ENCODE peak calls at places on chromosomes 7 and 10, in four cellular contexts. One of them, this sample, is unnamed.

GRCh38 chr7:94060772-94061171 is 56.6 kb upstream of the BET1 start:
- DNase-seq in brain microvascular endothelial cell: peak; percentile 20
- DNase-seq in breast epithelium: no peak
- DNase-seq in GM20000: peak; percentile 4
- DNase-seq in this sample: no peak

GRCh38 chr7:34875481-34875880 is 161.8 kb downstream of the DPY19L1 start:
- DNase-seq in brain microvascular endothelial cell: no peak
- DNase-seq in breast epithelium: no peak
- DNase-seq in GM20000: no peak
- DNase-seq in this sample: no peak

GRCh38 chr7:50653116-50653854 is 88.1 kb upstream of the DDC start:
- DNase-seq in brain microvascular endothelial cell: peak; percentile 65
- DNase-seq in breast epithelium: no peak
- DNase-seq in GM20000: no peak
- DNase-seq in this sample: no peak

GRCh38 chr7:7662527-7662926 is 22.0 kb downstream of the UMAD1 start:
- DNase-seq in GM20000: no peak
- DNase-seq in brain microvascular endothelial cell: peak; percentile 27
- DNase-seq in breast epithelium: no peak
- DNase-seq in this sample: no peak

GRCh38 chr10:30284860-30285594 is 64.1 kb downstream of the MTPAP start:
- DNase-seq in breast epithelium: no peak
- DNase-seq in brain microvascular endothelial cell: peak; percentile 7
- DNase-seq in GM20000: peak; percentile 62
- DNase-seq in this sample: no peak

GRCh38 chr10:3747984-3748383 is 37.0 kb downstream of the KLF6 start:
- DNase-seq in brain microvascular endothelial cell: no peak
- DNase-seq in breast epithelium: no peak
- DNase-seq in GM20000: no peak
- DNase-seq in this sample: no peak

GRCh38 chr7:21624320-21624719 is 81.5 kb downstream of the DNAH11 start:
- DNase-seq in GM20000: no peak
- DNase-seq in breast epithelium: no peak
- DNase-seq in brain microvascular endothelial cell: no peak
- DNase-seq in this sample: no peak

GRCh38 chr7:23679898-23680416 is at the start of gene FAM221A:
- DNase-seq in breast epithelium: peak; percentile 70
- DNase-seq in brain microvascular endothelial cell: peak; percentile 60
- DNase-seq in GM20000: peak; percentile 88
- DNase-seq in this sample: peak; percentile 93

GRCh38 chr7:95342029-95342428 is 17.7 kb upstream of the PON1 start:
- DNase-seq in breast epithelium: no peak
- DNase-seq in GM20000: no peak
- DNase-seq in brain microvascular endothelial cell: no peak
- DNase-seq in this sample: no peak

GRCh38 chr10:89100680-89101079 is 106.4 kb downstream of the CH25H start:
- DNase-seq in brain microvascular endothelial cell: peak; percentile 60
- DNase-seq in GM20000: no peak
- DNase-seq in breast epithelium: no peak
- DNase-seq in this sample: no peak

GRCh38 chr10:61066661-61067353 is 122.8 kb upstream of the RHOBTB1 start:
- DNase-seq in brain microvascular endothelial cell: no peak
- DNase-seq in breast epithelium: no peak
- DNase-seq in GM20000: no peak
- DNase-seq in this sample: no peak

GRCh38 chr10:58662314-58662713 is 149.6 kb downstream of the BICC1 start:
- DNase-seq in breast epithelium: no peak
- DNase-seq in GM20000: no peak
- DNase-seq in brain microvascular endothelial cell: peak; percentile 91
- DNase-seq in this sample: no peak

GRCh38 chr7:41984888-41985287 is 252.1 kb downstream of the GLI3 start:
- DNase-seq in breast epithelium: no peak
- DNase-seq in GM20000: no peak
- DNase-seq in brain microvascular endothelial cell: peak; percentile 45
- DNase-seq in this sample: no peak

GRCh38 chr7:38574121-38574520 is 57.1 kb downstream of the AMPH start:
- DNase-seq in brain microvascular endothelial cell: peak; percentile 24
- DNase-seq in breast epithelium: no peak
- DNase-seq in GM20000: no peak
- DNase-seq in this sample: no peak

GRCh38 chr10:89217057-89217990 is 10.2 kb upstream of the CH25H start:
- DNase-seq in brain microvascular endothelial cell: peak; percentile 68
- DNase-seq in GM20000: peak; percentile 32
- DNase-seq in breast epithelium: no peak
- DNase-seq in this sample: peak; percentile 76

GRCh38 chr7:88395720-88396119 is 89.0 kb upstream of the STEAP4 start:
- DNase-seq in brain microvascular endothelial cell: no peak
- DNase-seq in breast epithelium: no peak
- DNase-seq in GM20000: no peak
- DNase-seq in this sample: no peak

GRCh38 chr10:125041856-125042506 is 100.1 kb downstream of the ZRANB1 start:
- DNase-seq in GM20000: no peak
- DNase-seq in breast epithelium: no peak
- DNase-seq in brain microvascular endothelial cell: no peak
- DNase-seq in this sample: no peak

GRCh38 chr7:72785166-72785955 is 42.6 kb downstream of the TYW1B start:
- DNase-seq in brain microvascular endothelial cell: peak; percentile 45
- DNase-seq in breast epithelium: no peak
- DNase-seq in GM20000: no peak
- DNase-seq in this sample: no peak

GRCh38 chr10:123139521-123140163 is 3.9 kb downstream of the HMX3 start:
- DNase-seq in brain microvascular endothelial cell: no peak
- DNase-seq in breast epithelium: no peak
- DNase-seq in GM20000: peak; percentile 39
- DNase-seq in this sample: no peak

GRCh38 chr7:91140286-91140685 is 123.9 kb upstream of the FZD1 start:
- DNase-seq in breast epithelium: no peak
- DNase-seq in GM20000: no peak
- DNase-seq in brain microvascular endothelial cell: no peak
- DNase-seq in this sample: no peak

GRCh38 chr10:96512997-96513685 is 585 bp downstream of the TLL2 start:
- DNase-seq in breast epithelium: no peak
- DNase-seq in GM20000: peak; percentile 66
- DNase-seq in brain microvascular endothelial cell: no peak
- DNase-seq in this sample: no peak

GRCh38 chr7:70634071-70634470 is 497.9 kb upstream of the GALNT17 start:
- DNase-seq in breast epithelium: no peak
- DNase-seq in brain microvascular endothelial cell: no peak
- DNase-seq in GM20000: no peak
- DNase-seq in this sample: no peak

GRCh38 chr10:125151824-125152634 is 8.3 kb downstream of the CTBP2 start:
- DNase-seq in breast epithelium: no peak
- DNase-seq in brain microvascular endothelial cell: no peak
- DNase-seq in GM20000: no peak
- DNase-seq in this sample: no peak

GRCh38 chr10:61272781-61273180 is 180.4 kb downstream of the TMEM26 start:
- DNase-seq in brain microvascular endothelial cell: no peak
- DNase-seq in GM20000: no peak
- DNase-seq in breast epithelium: no peak
- DNase-seq in this sample: no peak

GRCh38 chr7:157523766-157524421 is 187.1 kb downstream of the DNAJB6 start:
- DNase-seq in breast epithelium: peak; percentile 9
- DNase-seq in GM20000: no peak
- DNase-seq in brain microvascular endothelial cell: no peak
- DNase-seq in this sample: peak; percentile 49

GRCh38 chr7:122887198-122887597 is 938 bp upstream of the CADPS2 start:
- DNase-seq in GM20000: peak; percentile 29
- DNase-seq in breast epithelium: peak; percentile 45
- DNase-seq in brain microvascular endothelial cell: peak; percentile 82
- DNase-seq in this sample: peak; percentile 79

GRCh38 chr7:12765431-12766100 is 78.1 kb downstream of the ARL4A start:
- DNase-seq in GM20000: no peak
- DNase-seq in brain microvascular endothelial cell: no peak
- DNase-seq in breast epithelium: no peak
- DNase-seq in this sample: no peak

GRCh38 chr10:111511751-111512150 is 434.9 kb downstream of the ADRA2A start:
- DNase-seq in brain microvascular endothelial cell: no peak
- DNase-seq in GM20000: no peak
- DNase-seq in breast epithelium: no peak
- DNase-seq in this sample: no peak
- TF ChIP-seq CTCF in brain microvascular endothelial cell: no peak
- TF ChIP-seq CTCF in GM20000: no peak
- TF ChIP-seq CTCF in breast epithelium: no peak
- TF ChIP-seq CTCF in this sample: no peak

DNA sequence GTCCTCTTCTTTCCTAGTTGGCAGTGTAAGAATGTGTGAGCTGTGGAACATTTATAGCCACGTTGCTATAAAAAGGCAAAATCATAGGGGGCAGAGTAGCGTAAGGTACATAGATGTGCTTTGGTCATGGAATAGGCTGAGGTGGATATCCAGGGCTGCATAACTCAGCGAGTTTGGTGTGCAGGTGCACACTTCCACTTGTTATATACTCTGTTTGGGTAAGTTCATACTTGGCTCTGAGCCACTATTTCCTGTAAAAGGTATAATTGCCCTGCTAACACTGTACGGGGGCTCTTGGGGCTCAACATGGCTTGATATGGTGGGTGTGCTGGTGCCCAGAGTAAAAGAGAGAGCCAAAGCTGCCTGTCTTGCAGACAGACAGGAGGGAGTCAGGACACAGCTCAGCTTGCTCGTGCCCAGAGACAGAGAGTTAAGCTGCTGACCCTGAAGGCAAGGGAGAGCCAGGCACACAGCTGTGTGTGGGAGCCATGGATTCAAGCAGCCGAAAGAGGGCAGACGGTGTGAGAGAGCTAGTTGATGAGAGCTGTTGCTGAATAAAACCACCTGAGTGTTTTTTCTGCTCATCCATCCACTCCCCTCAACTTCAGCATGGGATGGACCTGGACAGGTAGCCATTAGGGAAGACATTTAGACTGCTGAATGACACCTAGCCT is 126.7 kb downstream of the DKK1 start:
- DNase-seq in breast epithelium: no peak
- DNase-seq in GM20000: no peak
- DNase-seq in brain microvascular endothelial cell: no peak
- DNase-seq in this sample: no peak
- TF ChIP-seq CTCF in breast epithelium: no peak
- TF ChIP-seq CTCF in GM20000: no peak
- TF ChIP-seq CTCF in brain microvascular endothelial cell: peak; percentile 27
- TF ChIP-seq CTCF in this sample: no peak

GRCh38 chr10:92822964-92823363 is 25.4 kb upstream of the EXOC6 start:
- DNase-seq in brain microvascular endothelial cell: no peak
- DNase-seq in GM20000: no peak
- DNase-seq in breast epithelium: no peak
- DNase-seq in this sample: no peak
- TF ChIP-seq CTCF in brain microvascular endothelial cell: no peak
- TF ChIP-seq CTCF in GM20000: no peak
- TF ChIP-seq CTCF in breast epithelium: no peak
- TF ChIP-seq CTCF in this sample: no peak

GRCh38 chr10:19815478-19816419 is 483 bp upstream of the PLXDC2 start:
- DNase-seq in breast epithelium: peak; percentile 77
- DNase-seq in brain microvascular endothelial cell: peak; percentile 48
- DNase-seq in GM20000: peak; percentile 18
- DNase-seq in this sample: peak; percentile 90
- TF ChIP-seq CTCF in breast epithelium: no peak
- TF ChIP-seq CTCF in brain microvascular endothelial cell: no peak
- TF ChIP-seq CTCF in GM20000: no peak
- TF ChIP-seq CTCF in this sample: no peak

DNA sequence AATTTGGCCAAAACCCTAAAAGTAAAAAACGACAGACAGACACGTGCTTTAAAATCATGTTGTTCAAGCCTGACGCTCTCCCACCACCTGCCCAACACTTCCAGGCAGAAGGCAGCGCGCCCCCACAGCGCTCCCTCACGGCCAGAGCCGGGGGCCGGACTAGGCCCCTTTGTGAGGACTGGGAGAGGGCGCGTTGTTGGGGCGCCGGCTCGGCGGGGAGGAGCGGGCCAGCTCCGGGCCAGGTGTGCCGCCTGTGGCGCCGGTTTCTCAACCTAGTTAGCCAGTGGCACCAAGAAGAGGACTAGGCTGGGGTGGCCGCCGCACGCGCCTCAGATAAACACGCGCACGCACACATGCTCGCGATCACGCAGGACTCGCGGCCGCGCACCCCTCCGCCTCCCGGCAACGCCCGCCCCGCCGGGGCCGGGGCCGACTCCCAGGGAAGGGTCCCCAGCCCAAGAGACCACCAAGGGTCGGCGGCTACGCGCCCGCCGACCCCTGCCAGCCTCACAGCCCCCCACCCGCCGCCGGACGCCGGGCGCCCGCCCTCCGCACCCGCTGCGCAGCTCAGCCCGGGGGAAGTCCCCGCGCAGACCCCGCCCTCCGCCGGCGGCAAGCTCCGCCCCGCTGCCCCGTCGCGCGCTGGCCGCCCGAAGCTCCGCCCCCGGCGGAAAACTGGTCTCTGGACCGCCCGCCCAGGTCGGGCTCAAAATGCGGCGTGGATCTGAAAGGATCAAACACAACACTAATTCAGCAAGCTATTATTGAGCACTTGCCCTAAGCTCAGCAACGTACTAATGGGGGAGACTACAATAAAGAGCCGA is at the start of gene IMMP2L:
- DNase-seq in GM20000: peak; percentile 96
- DNase-seq in brain microvascular endothelial cell: peak; percentile 82
- DNase-seq in breast epithelium: peak; percentile 77
- DNase-seq in this sample: peak; percentile 53
- TF ChIP-seq CTCF in GM20000: peak; percentile 45
- TF ChIP-seq CTCF in brain microvascular endothelial cell: peak; percentile 57
- TF ChIP-seq CTCF in breast epithelium: no peak
- TF ChIP-seq CTCF in this sample: peak; percentile 61

DNA sequence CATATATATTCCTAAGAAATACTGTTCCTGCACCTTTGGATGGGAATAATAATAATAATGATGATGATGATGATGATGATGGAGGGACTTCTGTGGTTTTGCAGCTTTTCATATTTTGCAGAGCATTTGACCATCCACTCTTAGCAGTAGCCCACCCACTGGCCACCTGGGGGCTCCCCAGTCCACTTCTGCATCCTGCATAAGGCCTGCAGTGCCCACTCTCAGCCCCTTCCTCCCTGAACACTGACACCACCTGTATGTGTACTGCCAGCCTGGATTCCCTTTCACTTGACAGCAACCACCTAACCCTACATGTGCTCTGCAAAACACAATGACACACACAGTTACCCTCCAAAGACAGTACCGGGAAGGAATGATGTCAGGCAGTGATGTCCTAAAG is 131.4 kb downstream of the ADAM12 start:
- DNase-seq in breast epithelium: no peak
- DNase-seq in brain microvascular endothelial cell: no peak
- DNase-seq in GM20000: no peak
- DNase-seq in this sample: no peak
- TF ChIP-seq CTCF in breast epithelium: no peak
- TF ChIP-seq CTCF in brain microvascular endothelial cell: peak; percentile 56
- TF ChIP-seq CTCF in GM20000: no peak
- TF ChIP-seq CTCF in this sample: no peak

DNA sequence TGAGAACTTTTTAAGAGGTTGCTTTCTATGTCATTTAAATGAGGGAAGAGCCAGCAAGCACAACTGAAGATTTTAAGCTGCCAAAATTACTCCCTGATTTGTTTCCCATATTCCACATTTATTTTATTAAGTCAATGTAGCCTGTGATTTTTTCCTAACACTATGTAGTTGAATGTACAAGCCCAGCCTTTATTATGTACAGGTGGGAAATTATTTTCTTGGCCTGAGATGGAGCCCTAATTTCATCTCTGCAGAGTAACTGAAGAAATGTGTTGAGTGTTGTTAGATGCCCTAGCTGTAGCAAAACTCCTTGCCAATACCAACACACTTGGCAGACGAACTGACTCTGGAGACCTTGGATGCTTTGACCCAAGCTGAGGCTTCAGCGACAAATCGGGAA is 83.2 kb upstream of the MINDY3 start:
- DNase-seq in GM20000: no peak
- DNase-seq in breast epithelium: no peak
- DNase-seq in brain microvascular endothelial cell: no peak
- DNase-seq in this sample: no peak
- TF ChIP-seq CTCF in GM20000: no peak
- TF ChIP-seq CTCF in breast epithelium: no peak
- TF ChIP-seq CTCF in brain microvascular endothelial cell: no peak
- TF ChIP-seq CTCF in this sample: no peak